ENCODE peak calls at places on chromosome X, in six cellular contexts. N, K, H, R, G and C are unnamed samples.

GRCh38 chrX:19686876-19687275 is 171.6 kb upstream of the MAP3K15 start:
- DNase-seq in N (no peak), K (no peak), H (no peak), R (no peak), G (no peak), C (no peak)

GRCh38 chrX:91434351-91435168 is at the start of gene PABPC5:
- DNase-seq in N (no peak), K (peak), H (peak), R (peak), G (peak), C (no peak)

GRCh38 chrX:148530464-148531077 is 30.2 kb downstream of the AFF2 start:
- DNase-seq in N (peak), K (no peak), H (peak), R (peak), G (no peak), C (peak)

GRCh38 chrX:2474963-2475726 is 25.6 kb downstream of the DHRSX start:
- DNase-seq in N (no peak), K (no peak), H (no peak), R (no peak), G (peak), C (no peak)

GRCh38 chrX:45517090-45517973 is 316.7 kb upstream of the DIPK2B start:
- DNase-seq in N (no peak), K (peak), H (no peak), R (no peak), G (no peak), C (no peak)

GRCh38 chrX:150688911-150689451 is 4.2 kb upstream of the MTMR1 start:
- DNase-seq in N (no peak), K (peak), H (no peak), R (peak), G (no peak), C (no peak)

GRCh38 chrX:8043121-8043520 is 115.9 kb upstream of the PNPLA4 start:
- DNase-seq in N (no peak), K (no peak), H (no peak), R (no peak), G (no peak), C (no peak)

GRCh38 chrX:84363054-84363453 is 139.2 kb downstream of the HDX start:
- DNase-seq in N (no peak), K (no peak), H (no peak), R (no peak), G (no peak), C (no peak)

GRCh38 chrX:104098151-104098808 is 14.0 kb upstream of the ZCCHC18 start:
- DNase-seq in N (peak), K (peak), H (peak), R (peak), G (no peak), C (peak)

GRCh38 chrX:39550795-39551361 is 546.9 kb downstream of the BCOR start:
- DNase-seq in N (no peak), K (peak), H (no peak), R (no peak), G (no peak), C (no peak)

GRCh38 chrX:102651242-102651967 is at the start of gene GPRASP1:
- DNase-seq in N (peak), K (peak), H (peak), R (no peak), G (no peak), C (peak)

GRCh38 chrX:47231167-47231566 is 1.6 kb upstream of the USP11 start:
- DNase-seq in N (no peak), K (no peak), H (no peak), R (no peak), G (no peak), C (no peak)

GRCh38 chrX:44317196-44317595 is 26.3 kb downstream of the EFHC2 start:
- DNase-seq in N (no peak), K (no peak), H (no peak), R (no peak), G (no peak), C (no peak)

GRCh38 chrX:72026341-72027023 is 105.2 kb downstream of the RTL5 start:
- DNase-seq in N (no peak), K (peak), H (no peak), R (no peak), G (no peak), C (no peak)

GRCh38 chrX:9953396-9953795 is 13.8 kb upstream of the CLDN34 start:
- DNase-seq in N (no peak), K (no peak), H (no peak), R (no peak), G (no peak), C (no peak)

GRCh38 chrX:40496728-40497127 is 84.0 kb upstream of the ATP6AP2 start:
- DNase-seq in N (no peak), K (peak), H (peak), R (peak), G (no peak), C (no peak)

GRCh38 chrX:152642931-152643525 is 5.3 kb downstream of the GABRQ start:
- DNase-seq in N (no peak), K (no peak), H (no peak), R (no peak), G (no peak), C (no peak)

GRCh38 chrX:115226929-115227328 is 7.0 kb downstream of the LRCH2 start:
- DNase-seq in N (no peak), K (no peak), H (peak), R (peak), G (no peak), C (no peak)

GRCh38 chrX:11704725-11705495 is 39.2 kb upstream of the ARHGAP6 start:
- DNase-seq in N (no peak), K (peak), H (no peak), R (no peak), G (no peak), C (no peak)

GRCh38 chrX:153411255-153411987 is at the start of gene ZFP92:
- DNase-seq in N (peak), K (peak), H (no peak), R (no peak), G (peak), C (peak)